ENCODE peak calls at places on chromosome 17, in five cellular contexts. O is IMR-90, K is PC-3, T is H9, U is GM12878. R is an unnamed sample. For H3K9me3, the result is how much of the 10 kb centered on the place peaks cover.

GRCh38 chr17:5672815-5673430 is 88.6 kb upstream of the NLRP1 start:
- DNase-seq in U (no peak), K (no peak), T (no peak), O (no peak), R (no peak)

GRCh38 chr17:29643817-29644160 is 21.1 kb upstream of the CORO6 start:
- DNase-seq in T (no peak), K (no peak), O (no peak), U (no peak), R (no peak)

GRCh38 chr17:75394332-75394918 is 11.1 kb downstream of the GRB2 start:
- DNase-seq in O (no peak), U (no peak), T (no peak), K (peak), R (peak)

GRCh38 chr17:4327638-4328037 is 38.8 kb downstream of the UBE2G1 start:
- DNase-seq in K (peak), T (no peak), O (peak), U (no peak), R (peak)

GRCh38 chr17:79993390-79994221 is 42.1 kb downstream of the TBC1D16 start:
- DNase-seq in T (peak), U (no peak), K (no peak), O (peak), R (peak)

GRCh38 chr17:64096037-64096436 is 33.9 kb downstream of the ERN1 start:
- DNase-seq in O (no peak), T (no peak), U (no peak), K (no peak), R (no peak)

GRCh38 chr17:67125924-67126323 is 81.6 kb downstream of the CACNG1 start:
- DNase-seq in U (no peak), O (no peak), K (peak), T (no peak), R (no peak)

GRCh38 chr17:8289103-8289397 is 580 bp downstream of the RANGRF start:
- DNase-seq in U (no peak), O (no peak), T (peak), K (no peak), R (no peak)

GRCh38 chr17:58301504-58302150 is 20.9 kb upstream of the MPO start:
- DNase-seq in O (no peak), T (no peak), U (no peak), K (no peak), R (no peak)

DNA sequence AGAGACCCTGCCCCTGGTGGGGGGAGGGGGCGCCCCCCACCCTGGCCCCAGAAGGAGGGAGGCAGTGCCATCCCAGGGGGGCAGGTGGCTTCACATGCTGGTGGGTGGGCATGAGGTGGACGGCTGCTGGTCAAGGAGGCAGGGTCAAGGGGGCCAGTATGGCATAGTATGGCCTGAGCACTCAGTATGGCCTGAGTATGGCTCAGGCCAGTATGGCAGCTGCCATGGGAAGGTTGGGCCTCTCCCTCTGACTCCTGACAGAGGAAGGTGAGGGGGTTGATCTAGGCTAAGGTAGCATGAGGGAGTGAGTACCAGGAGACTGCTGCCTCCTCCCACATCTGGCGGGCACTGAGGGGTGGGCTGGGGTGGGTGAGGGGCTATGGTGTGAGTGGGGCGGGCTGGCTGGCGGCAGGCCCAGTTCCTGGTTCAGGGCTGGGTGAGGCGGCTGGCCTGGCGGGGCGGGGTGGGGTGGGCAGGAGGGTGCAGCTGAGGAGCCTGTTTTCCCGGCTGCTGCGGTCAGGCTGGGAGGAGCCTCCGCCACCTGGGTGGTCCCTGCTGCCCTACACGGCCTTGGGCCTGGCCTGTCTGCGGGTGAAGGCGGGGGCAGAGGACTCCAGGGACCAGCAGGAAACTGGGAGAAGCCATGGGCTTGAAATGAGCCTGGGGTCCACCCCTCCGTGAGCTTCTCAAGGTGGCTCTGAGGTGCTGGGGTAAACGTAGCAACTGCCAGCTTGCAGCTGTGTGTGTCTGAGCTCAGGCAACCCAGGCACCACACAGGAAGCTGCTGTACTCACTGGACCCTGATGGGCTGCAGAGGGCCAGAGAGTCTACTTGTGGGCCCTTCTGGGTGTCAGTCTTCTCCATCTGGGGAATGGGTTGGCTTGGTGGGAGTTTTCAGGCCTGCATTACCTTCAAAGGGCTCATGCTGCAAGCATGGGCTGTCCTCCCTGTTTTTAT is 57.0 kb downstream of the RAI1 start:
- DNase-seq in T (peak), O (no peak), U (no peak), K (no peak), R (no peak)
- H3K9ac ChIP-seq in T (no peak), O (no peak), U (no peak), K (no peak), R (no peak)

DNA sequence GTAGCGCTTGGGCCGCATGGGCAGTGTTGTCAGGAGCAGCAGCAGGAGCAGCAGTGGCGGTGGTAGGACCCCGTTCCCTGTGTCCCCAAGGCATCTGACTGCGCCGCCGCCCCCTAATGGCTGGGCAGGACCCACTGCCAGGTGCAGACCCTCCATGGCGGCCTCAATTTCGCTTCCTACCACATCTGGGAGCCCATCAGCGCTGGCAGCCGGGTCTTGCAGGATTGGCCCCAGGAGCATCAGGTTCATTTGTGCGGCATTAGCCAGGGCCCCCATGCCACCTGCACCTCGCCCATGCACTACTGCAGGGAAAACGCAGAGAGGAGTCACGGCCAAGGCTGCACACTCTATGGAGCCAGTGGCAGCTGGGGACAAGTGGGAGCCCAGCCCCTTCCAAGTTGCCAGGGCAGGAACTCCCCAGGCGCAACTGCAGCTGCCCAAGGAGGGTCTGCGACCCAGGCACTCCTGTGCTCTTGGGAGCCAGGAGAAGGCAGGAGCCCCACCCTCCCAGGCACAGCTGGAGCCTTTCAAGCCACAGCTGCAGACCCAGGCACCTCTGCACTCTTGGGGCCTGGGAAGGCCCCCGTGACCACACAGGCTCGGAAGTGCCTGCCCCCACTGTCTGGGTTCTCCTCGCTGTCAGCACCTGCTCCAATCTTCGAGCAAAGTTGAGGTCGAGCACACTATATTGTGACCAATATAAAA is 594.2 kb downstream of the KCNJ18 start:
- DNase-seq in T (no peak), O (no peak), U (no peak), K (no peak), R (no peak)
- H3K9me3 ChIP-seq in T (under half), O (under half), U (under half), K (under half), R (under half)

DNA sequence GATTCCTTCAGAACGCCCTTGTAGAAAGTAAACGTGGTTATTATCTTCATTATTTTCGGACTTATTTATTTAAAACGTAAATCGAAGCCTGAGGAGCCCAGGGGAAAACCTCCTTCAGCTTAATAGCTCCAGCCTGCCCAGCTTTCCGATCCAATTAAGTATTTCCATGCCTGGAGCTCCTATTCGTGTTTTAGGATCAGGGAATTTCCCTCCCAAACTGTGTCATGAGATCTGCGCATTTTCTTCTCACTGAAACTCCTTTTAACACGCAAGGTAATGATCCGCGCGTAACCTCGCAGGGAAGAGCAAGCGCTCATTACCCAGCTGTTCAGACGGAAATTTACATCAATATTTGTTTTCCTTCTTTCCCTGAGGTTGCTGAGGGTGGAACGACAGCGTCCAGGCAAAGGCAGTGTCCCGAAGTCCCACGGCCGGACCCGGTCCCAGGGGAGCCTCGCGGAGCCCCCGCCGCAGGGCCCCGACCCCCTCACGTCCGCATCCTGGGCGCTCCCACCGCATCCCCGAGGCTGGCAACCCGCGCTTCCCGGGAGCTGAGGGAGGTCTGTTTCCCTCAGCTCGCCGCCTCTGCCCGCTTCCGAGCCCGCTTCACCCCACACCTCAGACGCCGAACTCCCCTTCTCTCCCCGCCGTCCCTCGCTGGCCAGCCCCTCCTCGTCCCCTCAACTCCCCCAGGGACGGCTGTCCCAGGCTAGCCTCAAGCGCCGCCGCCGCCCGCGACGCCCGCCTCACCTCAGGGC is 452 bp downstream of the ABCA5 start:
- DNase-seq in K (peak), U (no peak), T (no peak), O (peak), R (peak)
- H3K9ac ChIP-seq in K (peak), U (peak), T (no peak), O (peak), R (peak)

DNA sequence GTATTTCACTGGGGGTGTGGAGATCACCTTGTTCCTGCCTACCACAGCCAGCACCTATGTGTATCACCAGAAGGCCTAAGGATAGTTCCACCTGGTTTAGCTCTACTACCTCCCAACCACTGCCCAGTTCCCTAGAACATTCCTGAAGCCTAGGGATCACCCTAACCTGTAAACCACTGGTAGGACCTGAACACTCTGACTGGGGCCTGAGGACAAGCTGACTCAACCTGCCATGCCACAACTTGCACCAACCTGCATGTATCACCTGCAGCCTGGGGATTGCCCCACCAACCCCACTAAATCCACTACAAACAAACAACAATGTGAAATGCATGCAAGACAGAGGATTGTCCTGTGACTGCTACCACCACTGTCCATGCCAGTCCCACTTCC is 128.1 kb downstream of the KIF2B start:
- DNase-seq in K (no peak), T (no peak), O (no peak), U (no peak), R (no peak)
- H3K9me3 ChIP-seq in K (under half), T (under half), O (under half), U (under half), R (under half)

GRCh38 chr17:49647256-49647585 is 30.7 kb downstream of the SPOP start:
- DNase-seq in T (no peak), U (no peak), O (no peak), K (no peak), R (no peak)
- H3K9ac ChIP-seq in T (no peak), U (no peak), O (no peak), K (no peak), R (peak)

GRCh38 chr17:46764709-46765401 is 53.6 kb downstream of the WNT3 start:
- DNase-seq in U (no peak), T (no peak), K (peak), O (peak), R (peak)
- H3K9me3 ChIP-seq in U (under half), T (under half), K (under half), O (under half), R (under half)

GRCh38 chr17:36509272-36509985 is 22.9 kb downstream of the ZNHIT3 start:
- DNase-seq in U (no peak), K (no peak), O (no peak), T (no peak), R (no peak)
- H3K9ac ChIP-seq in U (no peak), K (no peak), O (no peak), T (no peak), R (no peak)

DNA sequence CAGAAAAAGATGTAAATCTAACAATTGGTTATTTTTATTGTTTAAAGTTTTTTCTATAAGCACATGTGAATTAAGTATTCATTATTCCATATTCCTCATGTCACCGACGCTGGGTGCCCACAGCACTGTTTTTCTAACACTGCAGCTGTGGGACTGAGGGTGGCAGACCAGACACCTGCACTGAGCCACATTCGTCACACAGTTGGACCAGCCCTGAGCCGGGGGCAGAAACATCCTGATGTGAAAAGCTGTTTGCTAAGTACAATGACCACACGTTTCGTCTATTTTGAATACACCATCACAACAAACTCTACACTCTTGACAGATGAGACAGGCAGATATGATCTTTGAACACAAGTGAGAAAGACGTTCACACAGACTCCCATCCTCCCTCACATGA is 749.5 kb downstream of the KCNJ18 start:
- DNase-seq in T (no peak), O (no peak), U (no peak), K (no peak), R (no peak)
- H3K9me3 ChIP-seq in T (half or more), O (under half), U (under half), K (under half), R (under half)

GRCh38 chr17:45895969-45896793 is 1.8 kb downstream of the MAPT start:
- DNase-seq in U (no peak), T (no peak), K (no peak), O (no peak), R (peak)

GRCh38 chr17:45896803-45897693 is 2.7 kb downstream of the MAPT start:
- DNase-seq in K (no peak), T (peak), U (no peak), O (no peak), R (peak)

GRCh38 chr17:45895304-45895968 is 1.1 kb downstream of the MAPT start:
- DNase-seq in U (no peak), K (peak), T (peak), O (no peak), R (peak)

GRCh38 chr17:45893725-45894021 is 681 bp upstream of the MAPT start:
- DNase-seq in T (no peak), K (no peak), O (no peak), U (no peak), R (no peak)

GRCh38 chr17:45894022-45894784 is at the start of gene MAPT:
- DNase-seq in O (peak), U (peak), T (peak), K (peak), R (peak)
- H3K9ac ChIP-seq in O (peak), U (no peak), T (peak), K (peak), R (peak)